ENCODE peak calls at places on chromosomes 6 and 20, in seven cellular contexts. U is PC-3; W is CD4-positive, CD25-positive, alpha-beta regulatory T cell; B is CD4-positive, alpha-beta memory T cell; S is psoas muscle; A is CD8-positive, alpha-beta memory T cell; J is MM.1S. O is an unnamed sample. For H3K4me1 and H3K27me3, the result is how much of the 10 kb centered on the place peaks cover.

GRCh38 chr6:44133003-44133931 is 5.9 kb downstream of the TMEM63B start:
- DNase-seq in U (peak), W (no peak), B (no peak), S (peak), A (no peak), J (no peak), O (peak)

GRCh38 chr6:24907959-24908358 is 27.8 kb downstream of the RIPOR2 start:
- DNase-seq in U (no peak), W (no peak), B (no peak), S (no peak), A (no peak), J (no peak), O (no peak)

GRCh38 chr6:20827798-20828197 is 293.5 kb downstream of the CDKAL1 start:
- DNase-seq in U (no peak), W (no peak), B (no peak), S (no peak), A (no peak), J (no peak), O (no peak)

GRCh38 chr6:29491574-29491973 is 3.8 kb upstream of the MAS1L start:
- DNase-seq in U (no peak), W (no peak), B (no peak), S (no peak), A (no peak), J (no peak), O (no peak)

GRCh38 chr20:50467618-50468373 is 42.4 kb upstream of the PTPN1 start:
- DNase-seq in U (peak), W (no peak), B (peak), S (peak), A (no peak), J (peak), O (no peak)

GRCh38 chr20:33859157-33859695 is 48.1 kb downstream of the CHMP4B start:
- DNase-seq in U (no peak), W (no peak), B (peak), S (no peak), A (no peak), J (peak), O (no peak)

GRCh38 chr6:170284126-170284773 is 6.6 kb downstream of the DLL1 start:
- DNase-seq in U (no peak), W (no peak), B (no peak), S (no peak), A (no peak), J (no peak), O (no peak)

GRCh38 chr6:47669684-47670515 is 28.5 kb upstream of the ADGRF4 start:
- DNase-seq in U (no peak), W (no peak), B (no peak), S (no peak), A (no peak), J (no peak), O (no peak)

GRCh38 chr20:54340667-54341081 is 132.8 kb downstream of the PFDN4 start:
- DNase-seq in U (peak), W (no peak), B (no peak), S (no peak), A (no peak), J (no peak), O (no peak)

GRCh38 chr6:111691345-111692225 is 85.9 kb upstream of the TRAF3IP2 start:
- DNase-seq in U (no peak), W (no peak), B (no peak), S (no peak), A (no peak), J (no peak), O (no peak)

GRCh38 chr6:98287876-98288275 is 546.5 kb upstream of the POU3F2 start:
- DNase-seq in U (no peak), W (no peak), B (no peak), S (no peak), A (no peak), J (no peak), O (no peak)

GRCh38 chr6:138429731-138430130 is 25.7 kb downstream of the HEBP2 start:
- DNase-seq in U (no peak), W (no peak), B (no peak), S (no peak), A (no peak), J (no peak), O (no peak)

GRCh38 chr6:155126727-155127439 is 131.8 kb downstream of the TIAM2 start:
- DNase-seq in U (peak), W (no peak), B (no peak), S (peak), A (no peak), J (no peak), O (peak)

GRCh38 chr6:27358786-27359185 is 29.8 kb upstream of the ZNF391 start:
- DNase-seq in U (no peak), W (no peak), B (no peak), S (no peak), A (no peak), J (no peak), O (no peak)

GRCh38 chr20:49078310-49078709 is 32.2 kb downstream of the CSE1L start:
- DNase-seq in U (no peak), W (no peak), B (no peak), S (no peak), A (no peak), J (no peak), O (no peak)

GRCh38 chr20:40797425-40797824 is 108.4 kb upstream of the MAFB start:
- DNase-seq in U (peak), W (no peak), B (no peak), S (no peak), A (no peak), J (peak), O (no peak)

GRCh38 chr20:34580588-34580940 is 22.0 kb downstream of the MAP1LC3A start:
- DNase-seq in U (no peak), W (no peak), B (no peak), S (no peak), A (no peak), J (no peak), O (peak)

GRCh38 chr6:21679761-21680265 is 86.3 kb downstream of the SOX4 start:
- DNase-seq in U (peak), W (no peak), B (no peak), S (no peak), A (no peak), J (no peak), O (peak)

GRCh38 chr6:88574666-88575065 is 388.8 kb downstream of the RNGTT start:
- DNase-seq in U (no peak), W (no peak), B (no peak), S (no peak), A (no peak), J (no peak), O (no peak)

GRCh38 chr6:378958-379366 is 12.6 kb upstream of the IRF4 start:
- DNase-seq in U (no peak), W (no peak), B (no peak), S (no peak), A (no peak), J (no peak), O (no peak)

GRCh38 chr20:59008715-59009336 is 1.8 kb upstream of the CTSZ start:
- DNase-seq in U (no peak), W (no peak), B (no peak), S (no peak), A (no peak), J (no peak), O (no peak)
- H3K4me1 ChIP-seq in U (under half), W (under half), B (under half), S (under half), A (under half), J (under half), O (half or more)

DNA sequence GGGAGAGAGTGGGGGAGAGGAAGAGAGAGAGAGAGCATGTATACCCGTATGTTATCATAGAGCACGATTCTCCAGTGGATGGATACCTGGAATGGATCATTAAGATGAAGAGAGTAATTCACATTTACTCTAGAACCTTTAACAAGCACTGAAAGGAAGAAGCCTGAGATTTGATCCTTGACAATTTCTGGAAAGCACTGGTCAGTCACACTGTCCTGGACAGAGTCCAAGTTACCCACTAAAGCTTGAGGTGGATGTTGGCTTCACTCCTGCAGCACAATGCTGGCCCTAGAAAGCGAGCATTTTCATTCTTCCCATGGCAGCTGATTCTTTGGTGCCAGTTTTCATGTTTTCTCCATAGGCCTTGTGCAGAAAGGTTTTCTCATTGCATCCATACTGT is 25.6 kb downstream of the NFYA start:
- DNase-seq in U (no peak), W (no peak), B (no peak), S (no peak), A (no peak), J (no peak), O (no peak)
- H3K27me3 ChIP-seq in U (under half), W (under half), B (under half), S (under half), A (under half), J (under half), O (under half)

GRCh38 chr6:41597246-41598000 is 40.8 kb upstream of the MDFI start:
- DNase-seq in U (no peak), W (no peak), B (no peak), S (no peak), A (no peak), J (no peak), O (no peak)

GRCh38 chr6:41598670-41599014 is 39.6 kb upstream of the MDFI start:
- DNase-seq in U (no peak), W (no peak), B (no peak), S (no peak), A (no peak), J (no peak), O (no peak)

GRCh38 chr6:41599836-41600445 is 38.3 kb upstream of the MDFI start:
- DNase-seq in U (no peak), W (no peak), B (no peak), S (no peak), A (no peak), J (no peak), O (no peak)

GRCh38 chr6:41600499-41601247 is 37.6 kb upstream of the MDFI start:
- DNase-seq in U (no peak), W (no peak), B (no peak), S (no peak), A (no peak), J (no peak), O (no peak)

GRCh38 chr6:41599015-41599835 is 39.0 kb upstream of the MDFI start:
- DNase-seq in U (no peak), W (no peak), B (no peak), S (no peak), A (no peak), J (no peak), O (no peak)
- H3K27ac ChIP-seq in U (no peak), W (no peak), B (no peak), S (no peak), A (no peak), J (no peak), O (no peak)

DNA sequence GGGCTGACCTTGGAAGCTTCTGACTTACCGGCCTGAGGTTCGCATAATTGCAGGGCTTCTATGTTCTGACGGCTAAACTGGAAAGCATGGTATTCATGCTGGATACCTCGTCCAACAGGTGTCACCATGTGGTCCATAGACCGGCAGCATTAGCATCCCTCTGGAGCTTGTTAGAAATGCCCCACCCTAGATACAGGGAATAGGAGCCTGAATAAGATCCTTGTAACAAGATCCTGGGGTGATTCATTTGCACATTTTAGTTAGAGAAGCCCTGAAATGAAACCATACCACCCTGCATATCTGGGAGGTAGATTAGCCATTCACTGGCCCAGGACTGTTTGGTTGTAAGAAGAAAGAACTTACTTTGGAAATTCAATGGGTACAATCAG is 77.7 kb downstream of the TMEM170B start:
- DNase-seq in U (peak), W (no peak), B (no peak), S (no peak), A (no peak), J (no peak), O (no peak)
- H3K4me1 ChIP-seq in U (under half), W (under half), B (under half), S (under half), A (under half), J (under half), O (half or more)

GRCh38 chr20:4247898-4248858 is 232.8 kb upstream of the RNF24 start:
- DNase-seq in U (no peak), W (no peak), B (no peak), S (no peak), A (no peak), J (no peak), O (no peak)

GRCh38 chr20:4244700-4245485 is 229.5 kb upstream of the RNF24 start:
- DNase-seq in U (no peak), W (no peak), B (no peak), S (no peak), A (no peak), J (no peak), O (no peak)

GRCh38 chr20:4245542-4245941 is 230.2 kb upstream of the RNF24 start:
- DNase-seq in U (no peak), W (no peak), B (no peak), S (no peak), A (no peak), J (no peak), O (no peak)

GRCh38 chr20:4247261-4247660 is 231.9 kb upstream of the RNF24 start:
- DNase-seq in U (no peak), W (no peak), B (no peak), S (no peak), A (no peak), J (no peak), O (no peak)

GRCh38 chr20:4246428-4246827 is 231.1 kb upstream of the RNF24 start:
- DNase-seq in U (no peak), W (no peak), B (no peak), S (no peak), A (no peak), J (no peak), O (no peak)
- H3K27me3 ChIP-seq in U (under half), W (under half), B (under half), S (under half), A (under half), J (under half), O (under half)

GRCh38 chr6:17703256-17703694 is 3.5 kb downstream of the NUP153 start:
- DNase-seq in U (peak), W (no peak), B (peak), S (no peak), A (no peak), J (no peak), O (peak)
- H3K27ac ChIP-seq in U (peak), W (peak), B (no peak), S (peak), A (peak), J (peak), O (peak)

DNA sequence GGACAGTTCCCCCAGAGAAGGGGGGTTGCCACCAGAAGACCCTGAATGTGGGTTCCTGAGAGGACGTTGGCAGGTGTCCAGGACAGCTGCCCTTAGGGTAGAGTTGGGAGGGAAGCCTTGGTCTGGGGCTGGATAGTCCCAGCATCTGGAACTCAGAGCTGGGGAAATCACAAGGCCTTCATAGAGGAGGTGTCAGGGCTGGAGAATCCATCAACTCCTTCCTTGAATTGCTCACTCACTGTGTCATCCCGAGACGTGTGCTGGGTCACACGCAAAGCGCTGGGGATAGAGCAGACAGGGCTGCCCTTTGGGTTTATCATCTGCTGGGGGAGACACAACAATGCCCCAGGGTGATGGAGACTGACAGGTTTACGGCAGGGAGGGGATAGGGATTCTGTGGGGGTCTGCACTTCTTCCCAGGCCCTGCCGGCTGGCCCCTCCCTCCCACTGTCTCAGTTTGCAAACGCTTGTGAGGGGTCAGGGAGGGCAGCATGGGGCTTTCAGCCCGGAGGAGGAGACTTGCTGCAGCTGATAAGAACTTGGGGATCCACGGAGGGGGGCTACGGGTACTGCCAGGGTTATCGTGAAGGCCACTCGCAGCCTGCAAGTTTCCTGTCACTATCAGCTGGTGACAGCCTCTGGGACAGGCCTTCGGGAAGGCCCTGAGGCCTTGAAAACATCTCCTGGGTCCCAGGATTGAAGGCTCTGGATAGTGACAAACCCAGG is 18.6 kb downstream of the RBM38 start:
- DNase-seq in U (no peak), W (no peak), B (no peak), S (no peak), A (no peak), J (no peak), O (no peak)
- H3K4me1 ChIP-seq in U (under half), W (under half), B (under half), S (under half), A (under half), J (under half), O (under half)

GRCh38 chr20:676967-677366 is 1.4 kb upstream of the SCRT2 start:
- DNase-seq in U (no peak), W (no peak), B (no peak), S (no peak), A (no peak), J (no peak), O (no peak)

GRCh38 chr20:674936-675452 is 608 bp downstream of the SCRT2 start:
- DNase-seq in U (no peak), W (no peak), B (no peak), S (no peak), A (no peak), J (no peak), O (no peak)

GRCh38 chr20:675453-676314 is at the start of gene SCRT2:
- DNase-seq in U (peak), W (peak), B (peak), S (peak), A (peak), J (peak), O (peak)

GRCh38 chr20:673606-674005 is 2.0 kb downstream of the SCRT2 start:
- DNase-seq in U (no peak), W (no peak), B (no peak), S (no peak), A (no peak), J (no peak), O (no peak)

GRCh38 chr20:676315-676937 is 824 bp upstream of the SCRT2 start:
- DNase-seq in U (no peak), W (no peak), B (no peak), S (no peak), A (no peak), J (no peak), O (no peak)
- H3K27me3 ChIP-seq in U (half or more), W (under half), B (under half), S (under half), A (half or more), J (half or more), O (half or more)

DNA sequence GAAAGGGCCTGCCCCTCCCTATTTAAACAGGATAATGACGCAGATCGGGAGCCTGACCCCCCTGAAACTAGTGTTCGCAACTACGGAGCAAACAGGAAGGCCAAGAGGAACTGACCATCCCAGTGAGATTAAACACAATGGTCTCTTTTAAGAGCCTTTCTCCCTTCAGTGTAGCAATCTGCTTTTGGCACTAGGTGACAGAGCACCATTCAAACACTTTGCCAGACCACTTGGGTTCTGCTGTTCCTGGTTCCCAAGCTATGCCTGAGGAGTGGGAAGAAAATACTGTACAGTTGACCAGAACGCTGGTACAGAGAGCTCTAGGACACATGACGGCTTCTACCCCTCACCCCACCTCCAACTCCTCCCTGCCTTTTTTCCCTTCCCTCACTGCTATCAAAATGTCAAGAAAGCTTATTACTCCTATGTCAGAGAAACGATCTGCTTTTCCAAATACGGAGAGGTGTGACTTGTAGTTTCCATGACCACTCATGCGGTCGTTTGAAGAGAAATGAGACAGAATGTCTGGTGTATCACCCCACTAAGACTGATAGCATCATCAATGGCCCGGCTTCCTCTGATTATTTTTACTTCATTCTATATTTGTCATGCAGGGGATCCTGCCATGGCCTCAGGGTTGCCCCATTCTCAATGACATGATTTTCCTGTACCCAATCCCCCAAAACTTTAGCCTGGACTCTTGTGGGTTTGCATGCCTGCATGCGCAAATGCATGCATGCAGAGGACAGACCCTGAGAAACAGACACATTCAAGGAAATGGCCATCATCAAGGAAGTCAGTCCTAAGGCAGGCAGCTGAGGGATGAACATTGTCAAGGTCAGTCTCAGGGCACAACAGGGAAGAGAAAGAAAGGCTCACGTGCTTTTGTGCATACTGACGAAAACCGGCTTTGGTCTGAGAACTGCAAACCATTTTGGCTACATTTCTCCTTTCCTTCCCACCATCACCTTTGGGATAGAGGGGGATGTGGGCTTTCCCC is 13.3 kb downstream of the NEDD9 start:
- DNase-seq in U (peak), W (no peak), B (no peak), S (no peak), A (no peak), J (no peak), O (no peak)
- H3K27ac ChIP-seq in U (peak), W (no peak), B (no peak), S (peak), A (no peak), J (no peak), O (peak)

DNA sequence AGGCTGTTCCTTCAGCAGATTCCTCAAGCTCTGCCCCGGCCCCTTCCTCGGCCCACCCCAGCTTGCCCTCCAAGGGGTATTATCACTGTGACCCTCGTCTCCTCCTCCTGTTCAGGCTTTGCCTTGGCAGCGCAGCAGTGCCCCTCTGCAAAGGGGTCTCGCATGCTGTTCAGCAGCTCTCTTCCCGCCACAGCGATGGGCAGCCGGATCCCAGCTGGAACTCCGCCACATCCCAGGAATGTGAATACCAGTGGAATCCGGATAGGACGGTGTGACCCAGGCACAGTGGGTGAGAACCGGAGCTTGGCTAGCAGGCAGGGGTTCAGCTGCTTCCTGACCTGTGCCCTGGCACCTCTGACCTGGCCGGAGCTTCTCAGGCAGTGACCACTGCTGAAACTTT is 52.9 kb downstream of the RNASET2 start:
- DNase-seq in U (no peak), W (no peak), B (no peak), S (no peak), A (no peak), J (no peak), O (no peak)
- H3K4me1 ChIP-seq in U (under half), W (under half), B (under half), S (under half), A (under half), J (under half), O (under half)